ENCODE peak calls at places on chromosome 11, in seven cellular contexts. Z, J, G, D, P, L and C are unnamed samples.

GRCh38 chr11:101860694-101861371 is 54.0 kb upstream of the CEP126 start:
- DNase-seq in Z (no peak), J (peak; percentile 45), G (peak; percentile 80), D (peak; percentile 76), P (no peak), L (no peak), C (peak; percentile 41)

GRCh38 chr11:85028329-85029101 is 598.6 kb downstream of the DLG2 start:
- DNase-seq in Z (no peak), J (no peak), G (no peak), D (no peak), P (no peak), L (no peak), C (no peak)

GRCh38 chr11:117983163-117983475 is 3.1 kb upstream of the IL10RA start:
- DNase-seq in Z (no peak), J (no peak), G (no peak), D (no peak), P (no peak), L (no peak), C (no peak)

GRCh38 chr11:9625158-9625557 is 38.7 kb upstream of the SWAP70 start:
- DNase-seq in Z (no peak), J (no peak), G (no peak), D (no peak), P (no peak), L (no peak), C (no peak)

GRCh38 chr11:121886956-121887355 is 229.1 kb downstream of the BLID start:
- DNase-seq in Z (no peak), J (no peak), G (no peak), D (no peak), P (no peak), L (no peak), C (no peak)

GRCh38 chr11:102560555-102561011 is 30.0 kb upstream of the MMP7 start:
- DNase-seq in Z (no peak), J (no peak), G (peak; percentile 79), D (peak; percentile 52), P (no peak), L (no peak), C (no peak)

GRCh38 chr11:36257351-36257750 is 31.9 kb downstream of the COMMD9 start:
- DNase-seq in Z (no peak), J (no peak), G (peak; percentile 34), D (peak; percentile 54), P (no peak), L (no peak), C (no peak)

GRCh38 chr11:116962108-116962507 is 124.7 kb upstream of the APOA1 start:
- DNase-seq in Z (no peak), J (no peak), G (no peak), D (peak; percentile 74), P (no peak), L (no peak), C (no peak)

GRCh38 chr11:71342951-71343827 is 90.8 kb upstream of the SHANK2 start:
- DNase-seq in Z (peak; percentile 19), J (peak; percentile 44), G (peak; percentile 41), D (peak; percentile 15), P (peak; percentile 23), L (no peak), C (no peak)
- H3K4me1 ChIP-seq in Z (no peaks in the 10 kb centered on the region), J (no peaks in the 10 kb centered on the region), G (no peaks in the 10 kb centered on the region), D (peaks cover 24% of the 10 kb centered on the region), P (no peaks in the 10 kb centered on the region), L (peaks cover 8% of the 10 kb centered on the region), C (no peaks in the 10 kb centered on the region)

GRCh38 chr11:27392278-27392677 is 29.3 kb upstream of the CCDC34 start:
- DNase-seq in Z (no peak), J (peak; percentile 56), G (no peak), D (no peak), P (no peak), L (no peak), C (no peak)
- H3K27ac ChIP-seq in Z (no peak overlapping the region), J (peak overlapping the region; percentile 81), G (peak overlapping the region; percentile 94), D (no peak overlapping the region), P (no peak overlapping the region), L (peak overlapping the region; percentile 57), C (peak overlapping the region; percentile 50)

DNA sequence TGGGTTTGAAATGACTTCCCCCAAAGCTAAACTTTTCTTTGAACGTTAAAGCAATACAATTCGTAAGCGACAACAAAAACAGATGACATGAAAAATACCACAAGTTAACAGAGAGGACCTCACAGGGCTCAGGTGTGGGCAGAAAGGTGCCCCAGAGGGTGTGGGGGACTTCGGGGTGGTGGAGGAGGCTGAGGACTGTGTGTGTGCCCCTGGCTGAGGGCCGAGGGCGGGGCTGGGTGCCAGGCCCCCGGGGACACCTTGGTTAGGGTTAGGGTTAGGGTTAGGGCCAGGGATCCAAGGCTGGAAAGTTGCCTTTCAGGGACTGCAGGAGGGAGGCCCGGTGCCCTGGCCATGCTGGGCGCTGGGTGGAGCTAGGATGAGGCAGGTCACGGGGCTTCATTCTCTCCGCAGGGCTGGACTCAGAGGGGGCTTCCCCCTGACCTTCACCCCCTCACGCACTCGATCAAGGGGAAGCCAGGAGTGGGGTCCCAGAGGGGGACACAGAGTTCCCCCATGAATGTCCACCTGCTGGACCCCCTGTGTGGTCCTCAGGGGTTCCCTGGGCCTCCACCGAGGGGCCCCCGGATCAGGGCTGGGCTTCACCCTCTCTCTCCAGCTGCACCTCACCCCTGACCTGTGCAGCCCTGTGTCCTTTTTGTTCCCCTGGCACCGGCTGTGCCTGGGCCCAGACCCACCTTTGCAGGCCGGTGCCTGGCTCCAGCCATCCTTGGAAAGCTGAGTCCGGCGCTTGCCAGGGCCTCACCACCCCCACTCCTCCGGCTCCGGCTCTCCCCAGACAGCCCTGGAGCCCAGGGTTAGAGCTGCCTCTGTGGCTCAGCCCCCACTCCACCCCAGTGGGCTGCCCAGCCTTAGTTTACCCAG is 7.0 kb downstream of the TNNI2 start:
- DNase-seq in Z (no peak), J (no peak), G (no peak), D (no peak), P (peak; percentile 25), L (no peak), C (no peak)
- H3K4me1 ChIP-seq in Z (no peaks in the 10 kb centered on the region), J (peaks cover 5% of the 10 kb centered on the region), G (peaks cover 21% of the 10 kb centered on the region), D (no peaks in the 10 kb centered on the region), P (no peaks in the 10 kb centered on the region), L (no peaks in the 10 kb centered on the region), C (no peaks in the 10 kb centered on the region)

DNA sequence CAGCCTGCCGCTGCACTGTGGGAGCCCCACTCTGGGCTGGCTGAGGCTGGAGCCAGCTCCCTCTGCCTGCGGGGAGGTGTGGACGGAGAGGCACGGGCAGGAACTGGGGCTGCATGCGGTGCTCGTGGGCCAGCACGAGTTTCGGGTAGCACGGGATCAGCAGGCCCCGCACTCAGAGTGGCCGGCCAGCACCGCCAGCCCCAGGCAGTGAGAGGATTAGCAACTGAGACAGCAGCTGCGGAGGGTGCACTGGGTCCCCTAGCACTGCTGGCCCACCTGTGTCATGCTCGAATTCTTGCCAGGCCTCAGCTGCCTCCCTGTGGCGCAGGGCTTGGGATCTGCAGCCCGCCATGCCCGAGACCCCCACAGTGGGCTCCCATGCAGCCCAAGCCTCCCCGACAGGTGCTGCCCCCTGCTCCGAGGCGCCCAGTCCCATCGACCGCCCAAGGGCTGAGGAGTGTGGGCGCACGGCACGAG is 24.0 kb upstream of the OR5B21 start:
- DNase-seq in Z (no peak), J (no peak), G (no peak), D (no peak), P (no peak), L (no peak), C (no peak)
- H3K27ac ChIP-seq in Z (no peak overlapping the region), J (no peak overlapping the region), G (no peak overlapping the region), D (no peak overlapping the region), P (no peak overlapping the region), L (no peak overlapping the region), C (no peak overlapping the region)

GRCh38 chr11:28833169-28833568 is 725.0 kb downstream of the METTL15 start:
- DNase-seq in Z (no peak), J (no peak), G (no peak), D (no peak), P (no peak), L (no peak), C (no peak)
- H3K4me1 ChIP-seq in Z (no peaks in the 10 kb centered on the region), J (peaks cover 12% of the 10 kb centered on the region), G (peaks cover 6% of the 10 kb centered on the region), D (peaks cover 10% of the 10 kb centered on the region), P (no peaks in the 10 kb centered on the region), L (peaks cover 19% of the 10 kb centered on the region), C (no peaks in the 10 kb centered on the region)